ENCODE peak calls at places on chromosomes 7 and 10, in ten cellular contexts. U, I, S, N, E, V, F, D, L and X are unnamed samples.

GRCh38 chr7:68629-69028 is 123.7 kb upstream of the FAM20C start:
- DNase-seq in N (no peak), E (peak), V (no peak), U (no peak), I (peak), D (no peak), L (peak), S (peak), F (no peak), X (no peak)

GRCh38 chr7:5532520-5533335 is 109.1 kb upstream of the TNRC18 start:
- DNase-seq in V (peak), N (no peak), U (peak), S (no peak), I (peak), L (peak), E (no peak), D (no peak), F (no peak), X (peak)

GRCh38 chr10:7260412-7260900 is 150.4 kb downstream of the SFMBT2 start:
- DNase-seq in L (peak), F (peak), V (peak), U (peak), N (peak), D (peak), E (peak), I (no peak), S (peak), X (peak)

GRCh38 chr7:2088801-2089200 is 143.9 kb downstream of the MAD1L1 start:
- DNase-seq in U (no peak), N (no peak), I (no peak), F (no peak), D (no peak), L (no peak), V (no peak), E (no peak), S (no peak), X (no peak)

GRCh38 chr7:24318326-24318725 is 34.3 kb downstream of the NPY start:
- DNase-seq in E (peak), D (no peak), U (no peak), I (no peak), F (no peak), L (peak), N (no peak), V (peak), S (no peak), X (peak)

GRCh38 chr10:12500406-12501303 is 151.3 kb downstream of the CAMK1D start:
- DNase-seq in F (peak), N (peak), S (peak), U (no peak), L (no peak), I (peak), D (peak), V (no peak), E (no peak), X (no peak)

GRCh38 chr10:78712147-78712546 is 356.6 kb upstream of the ZMIZ1 start:
- DNase-seq in F (no peak), E (no peak), I (peak), D (no peak), S (no peak), V (no peak), L (peak), U (no peak), N (no peak), X (no peak)

GRCh38 chr10:130196511-130197487 is 60.6 kb downstream of the GLRX3 start:
- DNase-seq in D (no peak), N (no peak), L (no peak), S (no peak), V (no peak), U (no peak), I (no peak), E (no peak), F (no peak), X (no peak)

GRCh38 chr7:145378197-145378596 is 542.3 kb upstream of the TPK1 start:
- DNase-seq in U (no peak), F (no peak), I (no peak), V (no peak), D (no peak), S (no peak), E (no peak), L (no peak), N (no peak), X (no peak)

DNA sequence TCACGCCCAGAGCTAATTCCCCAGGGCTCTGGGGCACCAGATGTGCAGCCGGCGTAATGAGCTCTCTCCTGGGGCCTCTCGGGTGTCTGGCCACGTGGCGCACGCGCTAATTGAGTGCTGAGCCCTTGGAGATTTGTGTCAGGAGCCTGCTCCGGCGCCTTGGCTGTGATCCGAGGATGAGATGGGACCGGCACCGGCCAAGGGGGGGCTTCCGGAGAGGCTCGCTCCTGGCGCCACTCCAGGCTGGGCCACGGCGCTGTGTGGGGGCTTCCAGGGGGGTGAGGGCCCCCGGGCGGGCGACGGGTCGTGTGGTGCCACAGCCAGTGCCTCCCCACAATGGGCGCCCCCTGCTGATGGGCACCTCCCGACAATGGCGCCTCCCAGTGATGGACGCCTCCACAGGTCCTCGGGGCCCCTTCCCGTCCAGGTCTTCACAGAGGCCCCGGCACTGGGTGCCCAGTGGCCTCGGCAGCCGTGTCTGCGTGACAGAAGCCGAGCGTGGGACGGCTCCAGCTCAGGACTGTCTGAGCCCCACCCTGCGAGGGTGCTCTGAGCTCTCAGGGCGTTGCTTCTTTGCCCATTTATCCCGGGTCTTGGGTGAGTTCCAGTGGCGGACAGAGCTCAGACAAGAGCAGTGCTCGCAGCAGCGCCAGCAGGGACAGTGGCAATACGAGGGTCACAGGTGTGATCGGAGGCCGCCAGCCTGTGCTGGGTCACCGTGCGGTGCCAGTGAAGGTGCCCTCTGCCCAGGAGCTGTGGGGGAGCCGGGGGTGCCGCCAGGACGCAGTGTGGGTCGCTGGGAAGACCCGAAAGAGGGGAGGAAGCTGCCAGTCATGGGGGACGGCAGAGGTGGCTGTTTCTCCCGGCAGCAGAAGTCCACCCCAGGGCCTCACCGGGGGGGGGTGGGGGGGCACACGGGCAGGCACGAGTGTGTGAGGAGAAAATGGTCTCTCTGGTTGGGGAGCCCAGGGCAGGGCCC is 8.2 kb upstream of the NKX6-2 start:
- DNase-seq in D (no peak), I (no peak), E (no peak), N (no peak), V (no peak), S (no peak), L (no peak), F (no peak), U (no peak), X (no peak)
- H3K4me3 ChIP-seq in D (no peak), I (no peak), E (no peak), N (no peak), V (no peak), S (no peak), L (no peak), F (no peak), U (no peak), X (no peak)

DNA sequence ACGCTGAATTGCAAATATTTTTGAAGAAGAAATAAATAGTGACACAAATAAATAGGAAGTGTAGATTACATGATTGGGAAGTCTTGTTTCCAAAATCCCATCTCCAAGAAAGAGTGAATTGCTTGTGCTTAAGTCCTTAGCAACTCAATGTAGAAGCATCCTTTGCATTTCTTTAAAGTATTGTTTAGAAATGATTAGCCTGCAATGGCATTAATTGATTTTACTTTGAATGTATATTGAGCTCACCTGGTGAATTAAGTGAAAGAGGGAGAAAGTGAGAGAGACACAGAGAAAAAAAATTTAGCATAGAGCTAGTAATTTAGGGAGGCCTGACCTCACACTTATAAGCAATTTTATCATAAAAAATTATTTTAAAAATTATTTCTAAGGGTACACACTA is 49.0 kb upstream of the PCLO start:
- DNase-seq in D (no peak), U (no peak), N (no peak), F (no peak), V (no peak), L (peak), I (no peak), E (no peak), S (no peak), X (no peak)
- H3K4me3 ChIP-seq in D (no peak), U (no peak), N (no peak), F (no peak), V (no peak), L (peak), I (no peak), E (no peak), S (no peak), X (no peak)

DNA sequence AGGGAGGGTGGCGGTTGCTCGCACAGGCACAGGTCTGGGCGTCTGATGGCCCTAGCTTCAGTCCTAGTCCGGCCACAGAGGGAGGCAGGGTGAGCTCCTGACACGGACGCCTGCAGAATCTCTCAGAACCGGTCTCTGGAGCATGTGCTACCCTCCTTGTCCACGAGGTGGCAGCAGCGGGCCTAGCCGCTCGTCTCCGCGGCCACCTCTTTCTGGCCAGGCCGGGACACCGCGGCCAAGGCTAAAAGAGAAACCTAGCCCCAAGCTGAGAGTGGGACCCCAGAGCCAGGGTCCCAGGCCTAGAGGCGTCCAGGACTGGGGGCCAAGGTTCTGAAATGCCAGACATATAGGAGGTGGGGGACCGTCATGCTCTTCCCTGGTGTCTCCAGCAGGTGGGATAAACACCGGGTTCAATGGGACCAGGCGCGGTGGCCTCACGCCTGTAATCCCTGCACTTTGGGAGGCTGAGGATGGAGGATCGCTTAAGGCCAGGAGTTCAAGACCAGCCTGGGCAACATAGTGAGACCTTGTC is 3.2 kb upstream of the LAT2 start:
- DNase-seq in N (no peak), F (no peak), I (peak), S (peak), D (peak), U (peak), E (peak), V (peak), L (peak), X (peak)
- H3K4me3 ChIP-seq in N (no peak), F (no peak), I (peak), S (peak), D (peak), U (no peak), E (peak), V (no peak), L (no peak), X (no peak)

GRCh38 chr7:143345428-143345900 is 17.0 kb downstream of the FAM131B start:
- DNase-seq in E (peak), N (peak), S (peak), D (peak), U (peak), V (no peak), F (no peak), I (peak), L (peak), X (peak)
- H3K4me3 ChIP-seq in E (no peak), N (no peak), S (peak), D (peak), U (peak), V (no peak), F (no peak), I (no peak), L (peak), X (peak)

GRCh38 chr7:33720139-33720538 is 185.2 kb upstream of the BMPER start:
- DNase-seq in L (no peak), U (no peak), S (no peak), F (no peak), V (no peak), E (no peak), N (no peak), I (no peak), D (no peak), X (no peak)
- H3K4me3 ChIP-seq in L (no peak), U (no peak), S (no peak), F (no peak), V (no peak), E (no peak), N (no peak), I (no peak), D (no peak), X (no peak)

GRCh38 chr10:51528527-51528926 is 170.9 kb downstream of the CSTF2T start:
- DNase-seq in I (no peak), U (no peak), V (no peak), E (no peak), N (no peak), L (no peak), D (no peak), F (no peak), S (no peak), X (no peak)

GRCh38 chr10:51530540-51530939 is 168.9 kb downstream of the CSTF2T start:
- DNase-seq in D (no peak), F (no peak), N (no peak), E (no peak), V (no peak), S (no peak), L (no peak), I (no peak), U (no peak), X (no peak)

GRCh38 chr10:51532044-51532443 is 167.4 kb downstream of the CSTF2T start:
- DNase-seq in S (no peak), I (no peak), N (no peak), E (no peak), L (no peak), V (no peak), D (no peak), F (no peak), U (no peak), X (no peak)

GRCh38 chr10:51524041-51524440 is 175.4 kb downstream of the CSTF2T start:
- DNase-seq in E (peak), N (no peak), S (peak), F (no peak), L (no peak), V (no peak), I (no peak), U (no peak), D (no peak), X (no peak)

GRCh38 chr10:51527806-51528205 is 171.6 kb downstream of the CSTF2T start:
- DNase-seq in V (no peak), D (no peak), U (no peak), E (no peak), I (no peak), S (peak), L (no peak), F (no peak), N (no peak), X (no peak)
- H3K4me3 ChIP-seq in V (no peak), D (no peak), U (no peak), E (no peak), I (peak), S (no peak), L (no peak), F (no peak), N (no peak), X (no peak)